ENCODE peak calls at places on chromosomes 3 and 15, in six cellular contexts. G is cardiac muscle cell; P is CD8-positive, alpha-beta memory T cell; Z is brain microvascular endothelial cell; R is CD4-positive, alpha-beta memory T cell; F is GM23338. Q is an unnamed sample.

GRCh38 chr15:76163429-76164020 is 103.7 kb downstream of the TMEM266 start:
- DNase-seq in G (peak; percentile 23), R (no peak), Z (no peak), P (no peak), F (no peak), Q (peak; percentile 90)

GRCh38 chr15:69885182-69886041 is 212.3 kb downstream of the TLE3 start:
- DNase-seq in F (no peak), P (no peak), G (no peak), Z (no peak), R (no peak), Q (no peak)

GRCh38 chr3:50675179-50676030 is 678 bp downstream of the DOCK3 start:
- DNase-seq in R (peak; percentile 39), F (peak; percentile 80), P (peak; percentile 26), Z (no peak), G (peak; percentile 60), Q (peak; percentile 79)

GRCh38 chr15:66638377-66638776 is 63.7 kb upstream of the SMAD6 start:
- DNase-seq in P (no peak), G (no peak), F (no peak), Z (no peak), R (peak; percentile 26), Q (no peak)

GRCh38 chr15:20351448-20351961 is 190.1 kb downstream of the GOLGA6L6 start:
- DNase-seq in Z (no peak), R (no peak), F (no peak), P (no peak), G (no peak), Q (no peak)

GRCh38 chr3:62559831-62560445 is 186.6 kb upstream of the FEZF2 start:
- DNase-seq in G (peak; percentile 10), P (no peak), Z (peak; percentile 8), F (peak; percentile 45), R (no peak), Q (no peak)

GRCh38 chr3:117820900-117821299 is 1111.3 kb downstream of the TUSC7 start:
- DNase-seq in F (no peak), Z (no peak), R (no peak), P (no peak), G (no peak), Q (no peak)

GRCh38 chr3:31421280-31422048 is 111.3 kb upstream of the STT3B start:
- DNase-seq in F (no peak), Z (no peak), P (no peak), G (no peak), R (peak; percentile 50), Q (no peak)

GRCh38 chr15:39194431-39194830 is 386.4 kb upstream of the THBS1 start:
- DNase-seq in Z (peak; percentile 35), G (no peak), F (no peak), R (no peak), P (no peak), Q (no peak)

GRCh38 chr3:18679226-18679625 is 254.1 kb upstream of the SATB1 start:
- DNase-seq in F (no peak), G (no peak), R (peak; percentile 65), Z (no peak), P (peak; percentile 5), Q (no peak)

GRCh38 chr3:150391200-150391599 is 16.9 kb upstream of the TSC22D2 start:
- DNase-seq in Z (no peak), P (no peak), F (no peak), R (no peak), G (no peak), Q (no peak)

GRCh38 chr15:27086800-27087199 is 115.8 kb downstream of the GABRG3 start:
- DNase-seq in P (no peak), F (no peak), Z (no peak), G (no peak), R (no peak), Q (peak; percentile 17)

GRCh38 chr15:74127954-74128784 is 2.2 kb upstream of the ISLR2 start:
- DNase-seq in P (no peak), R (no peak), Z (no peak), F (peak; percentile 50), G (peak; percentile 53), Q (no peak)

GRCh38 chr3:194488007-194488742 is 1.4 kb upstream of the ATP13A3 start:
- DNase-seq in R (peak; percentile 49), F (no peak), G (no peak), Z (no peak), P (no peak), Q (no peak)

GRCh38 chr3:193396451-193397244 is 18.1 kb upstream of the ATP13A5 start:
- DNase-seq in Z (no peak), G (peak; percentile 28), R (no peak), F (no peak), P (no peak), Q (no peak)

GRCh38 chr3:153285194-153285641 is 123.2 kb downstream of the RAP2B start:
- DNase-seq in Z (peak; percentile 27), F (peak; percentile 51), R (no peak), P (no peak), G (peak; percentile 5), Q (no peak)

GRCh38 chr3:149020839-149021252 is 29.5 kb downstream of the GYG1 start:
- DNase-seq in G (no peak), R (no peak), F (peak; percentile 65), P (no peak), Z (no peak), Q (no peak)

GRCh38 chr15:46146002-46146401 is 511.2 kb downstream of the SQOR start:
- DNase-seq in F (no peak), R (no peak), P (no peak), G (no peak), Z (no peak), Q (no peak)

GRCh38 chr15:59644757-59645156 is 12.6 kb downstream of the GTF2A2 start:
- DNase-seq in P (no peak), R (no peak), G (no peak), F (no peak), Z (no peak), Q (no peak)
- H3K36me3 ChIP-seq in P (peaks cover 7% of the 10 kb centered on the region), R (peaks cover 32% of the 10 kb centered on the region), G (peaks cover 29% of the 10 kb centered on the region), F (peaks cover 5% of the 10 kb centered on the region), Z (peaks cover 14% of the 10 kb centered on the region), Q (peaks cover 35% of the 10 kb centered on the region)

GRCh38 chr15:65587094-65587493 is 23.8 kb downstream of the INTS14 start:
- DNase-seq in G (no peak), R (no peak), F (no peak), P (no peak), Z (no peak), Q (no peak)
- H3K36me3 ChIP-seq in G (peaks cover 54% of the 10 kb centered on the region), R (peaks cover 22% of the 10 kb centered on the region), F (peaks cover 32% of the 10 kb centered on the region), P (peaks cover 33% of the 10 kb centered on the region), Z (peaks cover 25% of the 10 kb centered on the region), Q (peaks cover 37% of the 10 kb centered on the region)

DNA sequence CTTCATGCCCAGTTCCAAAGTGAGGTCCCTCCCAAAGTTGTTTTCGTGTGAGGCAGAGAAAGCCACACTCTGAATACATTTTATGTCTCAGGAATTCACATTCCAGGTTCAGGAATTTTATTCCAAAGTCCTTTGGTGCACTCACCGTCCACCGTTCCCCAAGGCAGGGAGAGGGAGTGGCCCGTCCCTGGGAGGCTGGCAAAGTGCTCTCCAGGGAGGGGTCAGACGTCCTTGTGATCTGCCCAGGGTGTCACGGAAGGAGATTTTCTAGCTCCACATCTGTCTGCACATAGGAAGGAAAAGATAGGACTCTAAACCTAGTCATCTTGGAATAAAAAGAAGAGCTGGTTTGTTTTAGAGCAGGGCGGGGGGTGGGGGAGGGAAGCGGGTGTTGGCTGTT is 47.9 kb downstream of the KLF13 start:
- DNase-seq in P (no peak), Z (no peak), G (no peak), F (no peak), R (no peak), Q (no peak)
- H3K36me3 ChIP-seq in P (peaks cover 34% of the 10 kb centered on the region), Z (peaks cover 4% of the 10 kb centered on the region), G (no peaks in the 10 kb centered on the region), F (no peaks in the 10 kb centered on the region), R (peaks cover 43% of the 10 kb centered on the region), Q (peaks cover 15% of the 10 kb centered on the region)

GRCh38 chr15:59074607-59075006 is 30.3 kb upstream of the CCNB2 start:
- DNase-seq in R (no peak), F (no peak), Z (no peak), G (no peak), P (no peak), Q (no peak)

DNA sequence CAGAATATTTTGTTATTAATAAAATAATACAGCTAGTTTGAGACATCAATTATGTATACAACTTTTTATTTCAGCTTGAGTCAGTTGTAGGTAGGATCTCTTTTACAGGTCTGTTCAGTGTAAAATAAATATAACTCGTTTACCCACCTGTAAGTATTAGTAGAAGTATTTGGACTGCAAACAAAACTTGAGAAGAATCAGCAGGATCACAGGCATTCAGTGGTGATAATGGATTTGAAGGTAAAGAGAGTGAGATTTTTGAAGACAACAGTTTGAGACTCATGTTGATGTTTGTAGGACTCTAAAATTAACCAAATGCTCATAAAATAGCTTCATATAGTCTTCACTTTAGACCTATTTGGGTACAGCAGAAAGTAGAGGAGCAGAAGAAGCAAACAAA is 35.5 kb upstream of the CCNB2 start:
- DNase-seq in G (no peak), P (no peak), R (no peak), F (no peak), Z (no peak), Q (no peak)
- H3K36me3 ChIP-seq in G (peaks cover 37% of the 10 kb centered on the region), P (peaks cover 26% of the 10 kb centered on the region), R (peaks cover 30% of the 10 kb centered on the region), F (peaks cover 22% of the 10 kb centered on the region), Z (peaks cover 23% of the 10 kb centered on the region), Q (peaks cover 40% of the 10 kb centered on the region)

DNA sequence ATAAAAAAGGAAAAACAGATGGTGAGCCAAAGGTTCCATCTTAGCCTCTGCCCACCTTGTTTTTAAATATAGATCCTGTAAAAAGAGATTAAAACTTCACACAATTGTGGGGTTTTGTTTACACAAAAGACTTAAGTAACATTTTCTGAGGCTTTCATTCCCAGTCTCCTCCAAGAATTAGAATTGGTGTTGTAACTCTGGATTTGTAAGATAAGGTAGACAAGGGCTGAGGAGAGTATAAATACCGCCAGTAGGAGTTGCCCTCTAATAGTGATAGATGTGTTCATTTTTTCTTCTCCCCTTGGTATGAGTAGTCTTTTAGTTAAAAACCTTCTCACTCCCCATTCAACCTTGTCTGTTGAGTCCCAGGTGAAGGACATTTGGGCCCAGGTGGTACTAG is 8.5 kb downstream of the MINDY2 start:
- DNase-seq in G (no peak), F (no peak), R (no peak), Z (no peak), P (no peak), Q (no peak)
- H3K36me3 ChIP-seq in G (no peaks in the 10 kb centered on the region), F (no peaks in the 10 kb centered on the region), R (no peaks in the 10 kb centered on the region), Z (no peaks in the 10 kb centered on the region), P (no peaks in the 10 kb centered on the region), Q (peaks cover 5% of the 10 kb centered on the region)

DNA sequence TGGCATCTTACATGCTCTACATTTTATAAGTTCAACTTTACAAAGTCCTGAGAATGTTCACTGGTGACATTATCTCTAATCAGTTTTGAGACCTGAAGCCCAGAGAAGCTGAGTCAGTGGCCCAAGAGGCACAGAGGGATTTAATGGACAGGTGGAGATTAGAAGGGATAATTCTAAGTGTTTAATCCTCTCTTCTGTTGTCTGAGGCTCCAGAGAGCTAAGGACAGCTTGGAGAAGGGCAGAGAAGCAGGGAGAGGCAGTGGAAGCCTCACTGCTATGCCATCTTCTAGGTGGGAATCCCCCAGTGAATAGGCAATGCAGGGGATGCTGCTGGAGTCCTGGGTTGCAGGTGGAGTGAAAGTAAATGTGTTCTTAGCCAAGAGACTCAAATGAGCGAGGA is 369.4 kb upstream of the SLCO3A1 start:
- DNase-seq in Z (no peak), R (no peak), P (no peak), F (no peak), G (no peak), Q (peak; percentile 63)
- H3K36me3 ChIP-seq in Z (no peaks in the 10 kb centered on the region), R (no peaks in the 10 kb centered on the region), P (no peaks in the 10 kb centered on the region), F (no peaks in the 10 kb centered on the region), G (no peaks in the 10 kb centered on the region), Q (no peaks in the 10 kb centered on the region)

DNA sequence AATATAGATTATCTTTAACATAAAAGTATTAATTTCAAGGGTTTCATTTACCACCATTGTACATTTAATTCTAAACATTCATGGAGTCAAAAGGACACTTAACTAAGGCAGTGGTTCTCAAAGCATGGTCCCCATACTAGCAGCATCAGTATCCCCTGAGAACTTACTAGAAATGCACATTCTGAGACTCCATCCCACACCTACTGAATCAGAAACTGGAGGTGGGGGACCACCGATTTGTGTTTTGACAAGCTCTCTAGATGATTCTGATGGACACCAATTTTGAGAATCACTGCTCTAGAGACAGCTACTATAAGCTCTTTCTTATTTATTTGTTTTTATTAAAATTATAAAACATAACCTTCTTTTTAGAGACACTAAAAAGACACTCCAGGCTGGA is 34.0 kb downstream of the SENP5 start:
- DNase-seq in G (no peak), P (no peak), F (no peak), Z (no peak), R (no peak), Q (no peak)
- H3K36me3 ChIP-seq in G (peaks cover 55% of the 10 kb centered on the region), P (peaks cover 21% of the 10 kb centered on the region), F (peaks cover 11% of the 10 kb centered on the region), Z (peaks cover 42% of the 10 kb centered on the region), R (peaks cover 36% of the 10 kb centered on the region), Q (peaks cover 27% of the 10 kb centered on the region)